ENCODE peak calls at places on chromosomes 12 and 14, in nine cellular contexts. T is fibroblast of lung; R is brain microvascular endothelial cell; W is CD8-positive, alpha-beta T cell; Y is HCT116; I is esophagus squamous epithelium; Z is psoas muscle; S is coronary artery; B is kidney epithelial cell. A is an unnamed sample.

GRCh38 chr14:101839236-101839635 is 77.7 kb downstream of the PPP2R5C start:
- DNase-seq in T (no peak), R (no peak), W (peak), Y (no peak), I (no peak), Z (no peak), S (no peak), B (no peak), A (no peak)

GRCh38 chr14:79424462-79424861 is 786.8 kb downstream of the DIO2 start:
- DNase-seq in T (no peak), R (no peak), W (no peak), Y (no peak), I (no peak), Z (no peak), S (no peak), B (no peak), A (peak)

GRCh38 chr14:72544615-72545387 is 349.1 kb downstream of the DPF3 start:
- DNase-seq in T (peak), R (no peak), W (no peak), Y (no peak), I (no peak), Z (no peak), S (no peak), B (no peak), A (no peak)

GRCh38 chr12:107875772-107876171 is 101.3 kb downstream of the ASCL4 start:
- DNase-seq in T (no peak), R (no peak), W (no peak), Y (no peak), I (no peak), Z (no peak), S (no peak), B (no peak), A (no peak)

GRCh38 chr12:82966160-82966559 is 279.5 kb downstream of the TMTC2 start:
- DNase-seq in T (no peak), R (no peak), W (no peak), Y (no peak), I (no peak), Z (no peak), S (no peak), B (no peak), A (no peak)

GRCh38 chr14:69643430-69644200 is 32.2 kb downstream of the SUSD6 start:
- DNase-seq in T (peak), R (peak), W (peak), Y (peak), I (no peak), Z (peak), S (no peak), B (peak), A (peak)

GRCh38 chr14:42299692-42300091 is 693.0 kb downstream of the LRFN5 start:
- DNase-seq in T (no peak), R (no peak), W (no peak), Y (no peak), I (no peak), Z (no peak), S (no peak), B (peak), A (no peak)

GRCh38 chr14:76768201-76768656 is 7.0 kb downstream of the VASH1 start:
- DNase-seq in T (no peak), R (no peak), W (peak), Y (no peak), I (no peak), Z (peak), S (peak), B (no peak), A (no peak)

GRCh38 chr12:38921025-38921677 is 15.8 kb upstream of the CPNE8 start:
- DNase-seq in T (peak), R (peak), W (no peak), Y (peak), I (no peak), Z (no peak), S (no peak), B (peak), A (peak)

GRCh38 chr14:55000381-55000780 is 26.5 kb downstream of the WDHD1 start:
- DNase-seq in T (peak), R (peak), W (no peak), Y (no peak), I (no peak), Z (no peak), S (no peak), B (no peak), A (no peak)

GRCh38 chr14:98226411-98226810 is 1045.6 kb downstream of the BCL11B start:
- DNase-seq in T (no peak), R (no peak), W (no peak), Y (no peak), I (no peak), Z (no peak), S (no peak), B (no peak), A (no peak)

GRCh38 chr12:115426732-115427131 is 742.8 kb upstream of the TBX3 start:
- DNase-seq in T (no peak), R (no peak), W (no peak), Y (no peak), I (no peak), Z (no peak), S (no peak), B (no peak), A (no peak)

GRCh38 chr12:104201238-104202001 is 14.2 kb upstream of the TXNRD1 start:
- DNase-seq in T (peak), R (peak), W (peak), Y (peak), I (no peak), Z (no peak), S (no peak), B (no peak), A (peak)

GRCh38 chr12:85683051-85683450 is 153.2 kb downstream of the RASSF9 start:
- DNase-seq in T (no peak), R (no peak), W (no peak), Y (no peak), I (no peak), Z (no peak), S (no peak), B (no peak), A (no peak)

GRCh38 chr12:120091371-120092090 is 25.0 kb downstream of the RAB35 start:
- DNase-seq in T (no peak), R (no peak), W (no peak), Y (no peak), I (no peak), Z (no peak), S (no peak), B (no peak), A (no peak)

GRCh38 chr12:16118586-16118985 is 158.9 kb downstream of the SLC15A5 start:
- DNase-seq in T (peak), R (no peak), W (no peak), Y (no peak), I (no peak), Z (no peak), S (no peak), B (no peak), A (no peak)

GRCh38 chr12:24360907-24361306 is 411.4 kb upstream of the SOX5 start:
- DNase-seq in T (peak), R (peak), W (no peak), Y (no peak), I (no peak), Z (no peak), S (no peak), B (peak), A (no peak)

DNA sequence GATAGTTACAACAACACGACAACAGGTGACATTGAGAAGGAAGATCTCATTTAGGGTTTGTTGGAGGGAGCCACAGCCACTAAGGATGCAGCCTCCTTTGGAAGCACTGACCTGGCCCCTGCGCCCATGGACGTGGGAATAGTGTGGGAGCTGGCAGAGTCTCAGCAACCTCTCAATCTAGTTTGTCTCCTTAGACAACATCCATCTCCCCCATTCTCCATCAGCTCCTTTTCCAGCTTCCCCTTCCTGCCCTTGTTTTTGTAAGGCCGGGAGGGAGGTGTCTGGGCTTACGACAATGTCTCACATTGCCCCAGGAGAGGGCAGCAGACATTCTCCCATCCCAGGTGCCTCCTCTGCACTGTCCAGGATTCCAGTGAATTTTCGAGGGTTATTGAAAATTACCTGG is 170.2 kb upstream of the PZP start:
- DNase-seq in T (no peak), R (no peak), W (no peak), Y (no peak), I (no peak), Z (no peak), S (no peak), B (no peak), A (peak)
- TF ChIP-seq CTCF in T (peak), R (peak), W (no peak), Y (peak), I (no peak), Z (peak), S (no peak), B (peak), A (peak)

GRCh38 chr12:54128466-54128865 is 60.3 kb downstream of the SMUG1 start:
- DNase-seq in T (no peak), R (no peak), W (no peak), Y (no peak), I (no peak), Z (no peak), S (no peak), B (no peak), A (no peak)

GRCh38 chr12:54125950-54126695 is 62.7 kb downstream of the SMUG1 start:
- DNase-seq in T (no peak), R (no peak), W (no peak), Y (no peak), I (no peak), Z (peak), S (no peak), B (no peak), A (no peak)

GRCh38 chr12:54129028-54129903 is 59.5 kb downstream of the SMUG1 start:
- DNase-seq in T (no peak), R (no peak), W (no peak), Y (no peak), I (no peak), Z (no peak), S (no peak), B (no peak), A (no peak)

GRCh38 chr12:54126696-54127537 is 61.9 kb downstream of the SMUG1 start:
- DNase-seq in T (no peak), R (no peak), W (no peak), Y (no peak), I (no peak), Z (peak), S (peak), B (no peak), A (no peak)

DNA sequence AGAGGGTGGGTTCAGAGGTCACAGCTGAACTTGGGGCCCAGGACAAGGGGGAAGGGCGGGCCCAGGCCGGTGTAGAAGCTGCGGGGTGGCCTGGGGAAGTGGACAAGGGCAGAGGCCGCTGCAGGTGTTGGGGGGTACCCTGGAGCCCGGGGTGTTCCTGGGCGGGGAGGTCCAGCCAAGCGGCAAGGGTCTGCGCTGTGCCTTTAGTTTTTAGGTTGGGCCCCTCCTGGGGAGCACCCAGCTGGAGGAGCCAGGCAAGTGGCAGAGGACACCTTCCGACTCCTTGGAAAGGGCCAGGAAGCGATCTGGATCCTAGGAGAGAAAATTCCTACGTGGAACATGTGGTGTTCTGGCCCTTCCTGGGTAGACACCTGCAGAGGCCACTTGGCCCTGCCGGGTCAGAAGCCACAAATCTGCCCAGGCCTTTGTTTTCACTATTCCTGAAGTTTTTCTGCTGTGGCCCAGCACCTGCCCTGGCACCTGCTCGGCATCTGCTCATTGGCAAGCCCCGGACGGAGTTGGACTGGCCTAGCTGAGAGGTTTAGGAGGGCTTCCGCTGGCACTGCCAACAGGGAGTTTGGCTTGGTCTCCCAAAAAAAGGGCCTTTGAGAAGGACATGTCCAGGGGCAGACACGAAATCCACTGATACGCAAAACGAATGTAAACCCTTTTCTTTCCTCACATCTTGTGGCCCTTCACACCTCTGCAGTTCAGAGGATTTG is 61.1 kb downstream of the SMUG1 start:
- DNase-seq in T (no peak), R (no peak), W (no peak), Y (no peak), I (no peak), Z (no peak), S (no peak), B (no peak), A (no peak)
- H3K4me3 ChIP-seq in T (peak), R (no peak), W (no peak), Y (no peak), I (peak), Z (peak), S (peak), B (peak), A (no peak)

GRCh38 chr14:96264850-96265249 is 8.8 kb downstream of the BDKRB1 start:
- DNase-seq in T (peak), R (peak), W (no peak), Y (no peak), I (no peak), Z (no peak), S (no peak), B (no peak), A (no peak)
- TF ChIP-seq CTCF in T (peak), R (peak), W (no peak), Y (peak), I (no peak), Z (no peak), S (no peak), B (peak), A (peak)

GRCh38 chr12:110227138-110227537 is 53.9 kb upstream of the ATP2A2 start:
- DNase-seq in T (no peak), R (no peak), W (no peak), Y (no peak), I (no peak), Z (no peak), S (no peak), B (no peak), A (no peak)
- H3K4me3 ChIP-seq in T (no peak), R (no peak), W (no peak), Y (no peak), I (no peak), Z (no peak), S (no peak), B (no peak), A (no peak)

DNA sequence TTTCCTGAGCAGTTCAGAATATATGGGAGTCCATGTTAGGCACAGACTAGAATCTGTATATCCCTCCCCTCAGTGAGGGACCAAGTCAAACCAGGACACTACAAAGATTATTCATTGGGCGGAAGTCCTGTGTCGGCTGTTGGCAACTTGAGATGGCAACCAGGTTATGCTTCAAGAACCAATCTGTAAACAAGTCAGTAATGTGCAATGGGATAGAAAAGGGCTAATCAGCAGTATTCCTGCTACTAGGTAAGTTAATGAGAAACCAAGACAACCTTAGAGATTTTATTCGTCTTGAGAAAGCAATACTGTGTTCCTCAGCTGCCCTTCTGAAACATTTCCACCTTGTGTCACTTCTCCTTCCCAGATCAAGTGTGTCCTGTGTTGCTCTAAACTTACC is 26.4 kb downstream of the ARG2 start:
- DNase-seq in T (no peak), R (no peak), W (no peak), Y (no peak), I (no peak), Z (no peak), S (no peak), B (no peak), A (no peak)
- TF ChIP-seq CTCF in T (no peak), R (no peak), W (no peak), Y (no peak), I (no peak), Z (no peak), S (no peak), B (no peak), A (no peak)

DNA sequence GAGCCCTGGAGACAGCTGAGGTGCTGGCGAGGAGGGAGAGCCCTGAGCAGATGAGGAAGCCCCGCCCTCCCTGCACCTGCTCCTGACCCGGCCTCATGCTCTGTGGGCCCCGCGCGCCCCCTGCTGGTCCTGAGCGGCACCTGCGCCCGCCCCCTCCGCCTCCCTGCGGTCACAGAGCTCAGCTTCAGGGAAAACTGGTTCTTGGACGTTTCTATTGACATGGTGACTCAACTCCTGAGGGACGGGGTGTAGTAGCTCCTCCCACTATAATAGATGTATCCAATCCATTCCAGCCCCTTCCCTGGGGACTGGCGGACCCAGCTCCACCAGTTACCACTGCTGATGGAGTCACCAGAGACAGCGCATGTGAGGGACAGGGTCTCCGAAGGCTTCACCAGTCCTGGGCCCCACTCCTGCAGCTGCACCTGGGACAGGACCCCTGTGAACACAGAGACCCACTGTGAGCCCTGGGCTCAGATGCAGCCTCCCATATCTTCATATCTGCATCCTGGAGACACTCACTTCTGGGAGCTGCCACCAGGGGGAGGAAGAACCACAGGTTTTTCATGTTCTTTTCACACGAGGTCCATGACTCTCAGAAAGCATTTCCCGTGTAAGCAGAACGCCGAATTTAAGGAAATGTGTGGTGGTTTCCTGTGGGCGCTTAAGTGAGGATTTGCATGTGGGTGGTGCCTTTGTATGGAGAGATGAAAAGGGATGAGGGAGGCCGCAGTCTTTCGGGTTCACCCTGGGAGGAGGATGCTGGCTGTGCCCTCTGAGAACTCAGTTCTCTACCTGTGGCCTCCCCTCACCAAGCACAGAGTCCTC is 1346.5 kb downstream of the TMEM121 start:
- DNase-seq in T (no peak), R (peak), W (peak), Y (no peak), I (no peak), Z (peak), S (no peak), B (no peak), A (no peak)
- H3K4me3 ChIP-seq in T (no peak), R (no peak), W (peak), Y (no peak), I (no peak), Z (no peak), S (no peak), B (no peak), A (no peak)

DNA sequence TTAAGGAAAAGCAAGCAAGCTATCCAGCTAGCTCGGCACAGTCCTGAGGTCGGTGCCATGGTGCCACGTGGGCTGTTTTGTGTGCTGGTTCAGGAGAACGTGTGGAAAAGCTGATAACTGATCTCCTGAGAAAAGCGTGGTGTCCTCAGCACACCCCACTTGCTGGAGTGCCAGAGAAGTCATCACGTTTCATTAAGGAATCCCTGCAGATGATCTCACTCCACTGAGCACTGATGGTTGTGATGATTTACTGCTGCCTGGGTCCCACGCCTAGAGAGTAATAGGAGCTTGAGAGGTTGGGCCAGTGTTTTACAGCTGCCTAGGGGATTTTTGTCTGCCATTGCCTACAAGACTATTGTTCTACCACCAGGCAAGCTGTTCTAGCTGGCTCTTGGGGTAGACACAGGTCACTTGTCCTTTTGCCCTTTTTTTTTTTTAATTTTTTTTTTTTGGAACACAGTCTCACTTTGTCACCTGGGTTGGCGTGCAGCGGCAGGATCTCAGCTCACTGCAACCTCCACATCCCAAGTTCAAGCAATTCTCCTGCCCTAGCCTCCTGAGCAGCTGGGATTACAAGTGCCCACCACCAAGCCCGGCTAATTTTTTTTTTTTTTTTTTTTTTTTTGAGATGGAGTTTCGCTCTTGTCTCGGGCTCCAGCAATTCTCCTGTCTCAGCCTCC is 42.3 kb upstream of the EVL start:
- DNase-seq in T (peak), R (no peak), W (no peak), Y (no peak), I (no peak), Z (peak), S (no peak), B (peak), A (peak)
- TF ChIP-seq CTCF in T (no peak), R (no peak), W (no peak), Y (no peak), I (no peak), Z (no peak), S (no peak), B (no peak), A (no peak)

GRCh38 chr12:123388948-123389559 is 5.1 kb downstream of the KMT5A start:
- DNase-seq in T (no peak), R (no peak), W (no peak), Y (no peak), I (no peak), Z (peak), S (no peak), B (no peak), A (no peak)

GRCh38 chr12:123390415-123391093 is 6.6 kb downstream of the KMT5A start:
- DNase-seq in T (no peak), R (no peak), W (no peak), Y (no peak), I (no peak), Z (no peak), S (no peak), B (no peak), A (peak)

GRCh38 chr12:123389560-123390351 is 5.8 kb downstream of the KMT5A start:
- DNase-seq in T (peak), R (no peak), W (no peak), Y (no peak), I (no peak), Z (peak), S (peak), B (no peak), A (peak)

GRCh38 chr12:123393747-123394146 is 9.8 kb downstream of the KMT5A start:
- DNase-seq in T (no peak), R (no peak), W (no peak), Y (no peak), I (no peak), Z (no peak), S (no peak), B (no peak), A (no peak)

GRCh38 chr12:123391546-123392343 is 7.8 kb downstream of the KMT5A start:
- DNase-seq in T (no peak), R (no peak), W (no peak), Y (no peak), I (no peak), Z (no peak), S (no peak), B (no peak), A (no peak)
- H3K4me3 ChIP-seq in T (no peak), R (no peak), W (no peak), Y (no peak), I (peak), Z (no peak), S (no peak), B (no peak), A (no peak)

A was measured in epithelial cell of esophagus.